ENCODE peak calls at places on chromosomes 16 and 17, in five cellular contexts. D is mammary epithelial cell, F is fibroblast of the conjunctiva, Q is HTR-8/SVneo, N is hepatic stellate cell. Y is an unnamed sample.

GRCh38 chr16:30040221-30040620 is 9.2 kb upstream of the TLCD3B start:
- DNase-seq in Q (no peak), N (no peak), F (no peak), D (no peak), Y (no peak)

GRCh38 chr17:57708401-57708800 is 36.7 kb downstream of the CCDC182 start:
- DNase-seq in D (no peak), Q (no peak), F (no peak), N (no peak), Y (no peak)

GRCh38 chr16:85302018-85302847 is 190.0 kb upstream of the CIBAR2 start:
- DNase-seq in F (no peak), N (no peak), Q (peak), D (no peak), Y (no peak)

GRCh38 chr17:42135664-42136653 is 13.4 kb downstream of the HSPB9 start:
- DNase-seq in F (no peak), Q (peak), N (peak), D (peak), Y (no peak)

GRCh38 chr16:50440531-50440930 is 71.7 kb upstream of the BRD7 start:
- DNase-seq in D (no peak), F (no peak), N (no peak), Q (no peak), Y (no peak)

GRCh38 chr17:51128089-51128488 is 7.4 kb upstream of the SPAG9 start:
- DNase-seq in F (no peak), N (no peak), Q (no peak), D (no peak), Y (no peak)

GRCh38 chr17:17186051-17186450 is 20.1 kb downstream of the PLD6 start:
- DNase-seq in Q (no peak), D (peak), F (no peak), N (no peak), Y (no peak)

GRCh38 chr16:73253922-73254480 is 206.1 kb upstream of the ZFHX3 start:
- DNase-seq in N (no peak), Q (no peak), D (no peak), F (no peak), Y (no peak)

GRCh38 chr17:47077576-47077975 is 98.5 kb upstream of the RPRML start:
- DNase-seq in N (no peak), F (no peak), Q (no peak), D (peak), Y (no peak)

GRCh38 chr17:34131386-34131785 is 123.7 kb upstream of the CCL2 start:
- DNase-seq in Q (no peak), D (no peak), N (no peak), F (no peak), Y (no peak)

GRCh38 chr17:31673076-31673475 is 186.0 kb downstream of the COPRS start:
- DNase-seq in D (no peak), F (no peak), N (no peak), Q (no peak), Y (no peak)

GRCh38 chr16:55039511-55039910 is 108.8 kb downstream of the IRX5 start:
- DNase-seq in D (peak), N (no peak), F (no peak), Q (no peak), Y (no peak)

GRCh38 chr17:5044630-5045029 is 9.4 kb upstream of the SLC52A1 start:
- DNase-seq in N (no peak), Q (no peak), F (no peak), D (no peak), Y (no peak)

GRCh38 chr17:82879241-82879640 is 39.4 kb upstream of the ZNF750 start:
- DNase-seq in Q (no peak), D (no peak), N (no peak), F (no peak), Y (no peak)

GRCh38 chr16:49544828-49545227 is 171.2 kb downstream of the C16orf78 start:
- DNase-seq in D (no peak), F (no peak), N (no peak), Q (no peak), Y (no peak)

GRCh38 chr17:41178341-41178740 is 320 bp upstream of the KRTAP4-2 start:
- DNase-seq in D (peak), N (no peak), F (no peak), Q (no peak), Y (no peak)

GRCh38 chr16:35690413-35690812 is 2231.0 kb downstream of the TP53TG3F start:
- DNase-seq in D (no peak), Q (no peak), N (no peak), F (no peak), Y (no peak)

GRCh38 chr16:10183606-10183959 is 1.4 kb upstream of the GRIN2A start:
- DNase-seq in N (no peak), F (no peak), Q (no peak), D (no peak), Y (no peak)

GRCh38 chr16:27639588-27640276 is 89.8 kb downstream of the KATNIP start:
- DNase-seq in D (peak), N (peak), F (peak), Q (peak), Y (no peak)

GRCh38 chr16:67190448-67191399 is 788 bp upstream of the EXOC3L1 start:
- DNase-seq in D (no peak), F (no peak), N (no peak), Q (no peak), Y (no peak)

GRCh38 chr16:15434425-15435215 is at the start of gene BMERB1:
- DNase-seq in N (peak), D (peak), F (peak), Q (peak), Y (no peak)

GRCh38 chr16:81729451-81729850 is 49.6 kb upstream of the PLCG2 start:
- DNase-seq in D (no peak), F (no peak), N (no peak), Q (no peak), Y (no peak)

GRCh38 chr17:79616801-79617200 is 6.0 kb upstream of the RBFOX3 start:
- DNase-seq in F (no peak), D (no peak), Q (no peak), N (no peak), Y (no peak)

GRCh38 chr17:27471321-27472269 is 15.3 kb downstream of the KSR1 start:
- DNase-seq in D (peak), F (no peak), Q (no peak), N (no peak), Y (no peak)

GRCh38 chr17:80363120-80363515 is 51.8 kb upstream of the ENDOV start:
- DNase-seq in D (no peak), N (no peak), F (no peak), Q (no peak), Y (no peak)

GRCh38 chr17:43372273-43372911 is 26.4 kb upstream of the ARL4D start:
- DNase-seq in Q (no peak), N (no peak), F (no peak), D (no peak), Y (no peak)

GRCh38 chr17:57456622-57457021 is 200.3 kb downstream of the MSI2 start:
- DNase-seq in D (no peak), F (no peak), Q (no peak), N (no peak), Y (no peak)

GRCh38 chr16:4617880-4618279 is 3.2 kb upstream of the UBALD1 start:
- DNase-seq in D (no peak), N (no peak), F (no peak), Q (no peak), Y (no peak)

Y was measured in effector CD8-positive, alpha-beta T cell.